ENCODE peak calls at places on chromosomes 4 and X, in seven cellular contexts. Q, O, G, S, Z, F and U are unnamed samples.

GRCh38 chrX:32948130-32948529 is 263.2 kb downstream of the DMD start:
- DNase-seq in Q (no peak), O (no peak), G (no peak), S (no peak), Z (peak; percentile 0), F (no peak), U (no peak)

GRCh38 chr4:26083987-26084386 is 170.0 kb downstream of the SMIM20 start:
- DNase-seq in Q (no peak), O (no peak), G (no peak), S (peak; percentile 95), Z (peak; percentile 95), F (no peak), U (no peak)

GRCh38 chrX:112058255-112058654 is 24.3 kb downstream of the TRPC5 start:
- DNase-seq in Q (no peak), O (no peak), G (no peak), S (peak; percentile 55), Z (peak; percentile 81), F (no peak), U (no peak)

GRCh38 chr4:37628977-37629609 is 57.1 kb downstream of the RELL1 start:
- DNase-seq in Q (no peak), O (no peak), G (no peak), S (peak; percentile 75), Z (peak; percentile 87), F (no peak), U (no peak)

GRCh38 chr4:118265312-118266144 is 87.3 kb downstream of the PRSS12 start:
- DNase-seq in Q (no peak), O (no peak), G (no peak), S (no peak), Z (no peak), F (peak; percentile 74), U (no peak)

GRCh38 chr4:188903995-188904394 is 764.8 kb downstream of the TRIML1 start:
- DNase-seq in Q (no peak), O (no peak), G (no peak), S (no peak), Z (peak; percentile 12), F (no peak), U (no peak)

GRCh38 chrX:45803383-45803921 is 602.8 kb upstream of the DIPK2B start:
- DNase-seq in Q (no peak), O (no peak), G (no peak), S (peak; percentile 93), Z (peak; percentile 94), F (no peak), U (no peak)

GRCh38 chr4:39821951-39822350 is 124.0 kb downstream of the UBE2K start:
- DNase-seq in Q (no peak), O (no peak), G (no peak), S (no peak), Z (no peak), F (no peak), U (no peak)

GRCh38 chrX:38149016-38149415 is 71.7 kb downstream of the SRPX start:
- DNase-seq in Q (no peak), O (no peak), G (no peak), S (peak; percentile 49), Z (no peak), F (no peak), U (no peak)

GRCh38 chr4:186169942-186170802 is 21.2 kb upstream of the CYP4V2 start:
- DNase-seq in Q (no peak), O (no peak), G (no peak), S (no peak), Z (no peak), F (no peak), U (no peak)

GRCh38 chr4:184453402-184454160 is 20.8 kb downstream of the IRF2 start:
- DNase-seq in Q (no peak), O (no peak), G (no peak), S (peak; percentile 85), Z (peak; percentile 95), F (no peak), U (no peak)

GRCh38 chrX:72027024-72027913 is 104.4 kb downstream of the RTL5 start:
- DNase-seq in Q (no peak), O (no peak), G (no peak), S (no peak), Z (no peak), F (no peak), U (peak; percentile 57)

GRCh38 chr4:142248946-142249345 is 597.2 kb downstream of the INPP4B start:
- DNase-seq in Q (no peak), O (no peak), G (no peak), S (peak; percentile 73), Z (peak; percentile 93), F (no peak), U (no peak)

GRCh38 chr4:5780831-5781480 is 70.0 kb downstream of the EVC start:
- DNase-seq in Q (no peak), O (no peak), G (no peak), S (peak; percentile 40), Z (peak; percentile 72), F (peak; percentile 31), U (no peak)

GRCh38 chr4:184400375-184400870 is 73.9 kb downstream of the IRF2 start:
- DNase-seq in Q (no peak), O (no peak), G (no peak), S (peak; percentile 88), Z (peak; percentile 97), F (no peak), U (no peak)

GRCh38 chrX:3663576-3664290 is 49.7 kb downstream of the PRKX start:
- DNase-seq in Q (no peak), O (no peak), G (no peak), S (no peak), Z (no peak), F (peak; percentile 81), U (no peak)

GRCh38 chr4:89410687-89411086 is 103.1 kb upstream of the GPRIN3 start:
- DNase-seq in Q (no peak), O (no peak), G (no peak), S (peak; percentile 93), Z (peak; percentile 52), F (no peak), U (no peak)

GRCh38 chr4:71389149-71389840 is 50.5 kb downstream of the SLC4A4 start:
- DNase-seq in Q (no peak), O (no peak), G (no peak), S (peak; percentile 41), Z (peak; percentile 81), F (no peak), U (no peak)

GRCh38 chr4:80017125-80017854 is 55.7 kb downstream of the ANTXR2 start:
- DNase-seq in Q (no peak), O (no peak), G (no peak), S (peak; percentile 95), Z (peak; percentile 96), F (no peak), U (no peak)

GRCh38 chr4:162683659-162684370 is 482.9 kb downstream of the NAF1 start:
- DNase-seq in Q (no peak), O (no peak), G (no peak), S (peak; percentile 62), Z (no peak), F (no peak), U (no peak)

GRCh38 chrX:119015407-119016242 is 41.2 kb downstream of the LONRF3 start:
- DNase-seq in Q (no peak), O (peak; percentile 49), G (no peak), S (peak; percentile 77), Z (peak; percentile 80), F (no peak), U (peak; percentile 83)

GRCh38 chr4:685681-686218 is 3.2 kb downstream of the SLC49A3 start:
- DNase-seq in Q (no peak), O (no peak), G (no peak), S (no peak), Z (no peak), F (peak; percentile 76), U (no peak)

GRCh38 chrX:153533041-153533565 is 15.7 kb downstream of the ATP2B3 start:
- DNase-seq in Q (no peak), O (no peak), G (no peak), S (no peak), Z (no peak), F (no peak), U (no peak)

GRCh38 chr4:136922066-136922465 is 610.2 kb downstream of the PCDH18 start:
- DNase-seq in Q (no peak), O (no peak), G (no peak), S (peak; percentile 18), Z (no peak), F (no peak), U (no peak)

GRCh38 chr4:90163872-90164271 is 36.7 kb downstream of the CCSER1 start:
- DNase-seq in Q (no peak), O (no peak), G (no peak), S (no peak), Z (no peak), F (no peak), U (no peak)

GRCh38 chrX:17030092-17030491 is 83.6 kb downstream of the REPS2 start:
- DNase-seq in Q (no peak), O (no peak), G (no peak), S (no peak), Z (no peak), F (no peak), U (no peak)

GRCh38 chrX:17005712-17006372 is 59.4 kb downstream of the REPS2 start:
- DNase-seq in Q (no peak), O (no peak), G (no peak), S (no peak), Z (no peak), F (no peak), U (no peak)

GRCh38 chrX:10634681-10635161 is 14.3 kb upstream of the MID1 start:
- DNase-seq in Q (no peak), O (no peak), G (no peak), S (peak; percentile 95), Z (peak; percentile 94), F (no peak), U (no peak)

DNA sequence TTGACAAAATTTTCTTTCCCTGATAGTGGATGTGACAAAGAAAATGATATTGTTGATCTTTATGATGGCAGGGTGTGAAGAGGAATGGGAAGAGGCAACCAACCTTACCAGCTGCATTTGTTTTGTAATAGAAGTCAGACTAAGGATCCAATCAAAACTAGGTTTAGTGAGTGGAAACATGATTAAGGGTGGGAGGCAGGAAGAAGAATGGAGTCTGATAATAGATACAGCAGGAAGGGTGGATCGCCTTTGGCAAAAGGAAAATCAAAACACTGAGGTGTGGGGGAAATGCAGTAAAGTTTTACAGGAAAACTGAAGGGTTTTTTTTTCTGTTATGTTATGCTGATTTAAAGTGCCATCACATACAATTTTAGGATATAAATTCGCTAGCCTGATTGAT is 3.4 kb downstream of the CLIC2 start:
- DNase-seq in Q (no peak), O (no peak), G (no peak), S (no peak), Z (no peak), F (no peak), U (no peak)
- H3K4me3 ChIP-seq in Q (no peak overlapping the region), O (peak overlapping the region; percentile 62), G (no peak overlapping the region), S (no peak overlapping the region), Z (no peak overlapping the region), F (no peak overlapping the region), U (no peak overlapping the region)

GRCh38 chr4:153729901-153730300 is 29.9 kb downstream of the RNF175 start:
- DNase-seq in Q (no peak), O (no peak), G (no peak), S (no peak), Z (no peak), F (no peak), U (no peak)
- H3K4me1 ChIP-seq in Q (no peaks in the 10 kb centered on the region), O (no peaks in the 10 kb centered on the region), G (peaks cover 3% of the 10 kb centered on the region), S (no peaks in the 10 kb centered on the region), Z (no peaks in the 10 kb centered on the region), F (peaks cover 46% of the 10 kb centered on the region), U (no peaks in the 10 kb centered on the region)

GRCh38 chr4:114613579-114613978 is 15.0 kb downstream of the UGT8 start:
- DNase-seq in Q (no peak), O (no peak), G (no peak), S (no peak), Z (no peak), F (no peak), U (no peak)

GRCh38 chr4:114615435-114615834 is 16.8 kb downstream of the UGT8 start:
- DNase-seq in Q (no peak), O (no peak), G (no peak), S (no peak), Z (no peak), F (no peak), U (no peak)
- H3K4me3 ChIP-seq in Q (no peak overlapping the region), O (no peak overlapping the region), G (no peak overlapping the region), S (no peak overlapping the region), Z (no peak overlapping the region), F (no peak overlapping the region), U (no peak overlapping the region)

GRCh38 chr4:44160776-44161377 is 287.7 kb downstream of the KCTD8 start:
- DNase-seq in Q (no peak), O (no peak), G (no peak), S (no peak), Z (no peak), F (no peak), U (no peak)
- H3K4me1 ChIP-seq in Q (no peaks in the 10 kb centered on the region), O (no peaks in the 10 kb centered on the region), G (no peaks in the 10 kb centered on the region), S (peaks cover 12% of the 10 kb centered on the region), Z (no peaks in the 10 kb centered on the region), F (no peaks in the 10 kb centered on the region), U (no peaks in the 10 kb centered on the region)